ENCODE peak calls at places on chromosomes 11 and 22, in five cellular contexts. X is mesendoderm, T is body of pancreas, P is iPS DF 6.9, W is fibroblast of lung. Q is an unnamed sample. For H3K36me3, the result is how much of the 10 kb centered on the place peaks cover.

GRCh38 chr11:109789911-109790310 is 303.3 kb upstream of the ZC3H12C start:
- DNase-seq in T (no peak), X (peak), W (peak), P (no peak), Q (no peak)

GRCh38 chr11:111429066-111429506 is 50.0 kb upstream of the POU2AF1 start:
- DNase-seq in W (no peak), X (peak), T (peak), P (no peak), Q (peak)

GRCh38 chr11:16049611-16050010 is 306.7 kb downstream of the SOX6 start:
- DNase-seq in X (peak), W (no peak), P (no peak), T (no peak), Q (no peak)

GRCh38 chr11:43879789-43880639 is 617 bp upstream of the ALKBH3 start:
- DNase-seq in X (no peak), T (no peak), W (no peak), P (no peak), Q (no peak)

GRCh38 chr11:126406368-126406767 is 50.9 kb downstream of the ST3GAL4 start:
- DNase-seq in W (no peak), T (no peak), P (no peak), X (no peak), Q (no peak)

GRCh38 chr22:39478461-39478860 is 21.6 kb downstream of the MGAT3 start:
- DNase-seq in W (no peak), P (no peak), X (no peak), T (peak), Q (no peak)

GRCh38 chr11:102832612-102833011 is 10.8 kb downstream of the MMP3 start:
- DNase-seq in W (no peak), X (no peak), T (no peak), P (no peak), Q (no peak)

GRCh38 chr11:26510756-26511155 is 61.3 kb downstream of the MUC15 start:
- DNase-seq in T (no peak), X (no peak), W (no peak), P (no peak), Q (no peak)

GRCh38 chr11:73326929-73327811 is 19.1 kb downstream of the ARHGEF17 start:
- DNase-seq in T (peak), P (no peak), X (no peak), W (peak), Q (peak)

GRCh38 chr11:86535773-86536172 is 136.6 kb downstream of the ME3 start:
- DNase-seq in P (no peak), W (no peak), X (no peak), T (no peak), Q (no peak)

GRCh38 chr11:44034639-44035038 is 13.1 kb upstream of the ACCSL start:
- DNase-seq in W (no peak), X (no peak), T (no peak), P (no peak), Q (no peak)

GRCh38 chr11:114154271-114155047 is 94.9 kb downstream of the ZBTB16 start:
- DNase-seq in X (no peak), P (no peak), T (peak), W (no peak), Q (peak)

GRCh38 chr11:74647831-74648230 is 55.4 kb downstream of the POLD3 start:
- DNase-seq in T (no peak), P (no peak), W (no peak), X (no peak), Q (no peak)

GRCh38 chr22:17140022-17140421 is 18.9 kb upstream of the TMEM121B start:
- DNase-seq in W (no peak), X (no peak), T (no peak), P (no peak), Q (no peak)

GRCh38 chr11:63814383-63814736 is 1.1 kb downstream of the SPINDOC start:
- DNase-seq in W (no peak), T (no peak), P (no peak), X (no peak), Q (no peak)

GRCh38 chr22:29306175-29306829 is at the start of gene GAS2L1:
- DNase-seq in X (peak), T (peak), W (peak), P (no peak), Q (peak)

GRCh38 chr11:113579292-113579940 is 104.2 kb upstream of the DRD2 start:
- DNase-seq in P (no peak), W (no peak), X (peak), T (no peak), Q (no peak)

GRCh38 chr22:22474733-22475132 is 33.8 kb downstream of the ZNF280B start:
- DNase-seq in T (no peak), X (peak), P (no peak), W (no peak), Q (no peak)

DNA sequence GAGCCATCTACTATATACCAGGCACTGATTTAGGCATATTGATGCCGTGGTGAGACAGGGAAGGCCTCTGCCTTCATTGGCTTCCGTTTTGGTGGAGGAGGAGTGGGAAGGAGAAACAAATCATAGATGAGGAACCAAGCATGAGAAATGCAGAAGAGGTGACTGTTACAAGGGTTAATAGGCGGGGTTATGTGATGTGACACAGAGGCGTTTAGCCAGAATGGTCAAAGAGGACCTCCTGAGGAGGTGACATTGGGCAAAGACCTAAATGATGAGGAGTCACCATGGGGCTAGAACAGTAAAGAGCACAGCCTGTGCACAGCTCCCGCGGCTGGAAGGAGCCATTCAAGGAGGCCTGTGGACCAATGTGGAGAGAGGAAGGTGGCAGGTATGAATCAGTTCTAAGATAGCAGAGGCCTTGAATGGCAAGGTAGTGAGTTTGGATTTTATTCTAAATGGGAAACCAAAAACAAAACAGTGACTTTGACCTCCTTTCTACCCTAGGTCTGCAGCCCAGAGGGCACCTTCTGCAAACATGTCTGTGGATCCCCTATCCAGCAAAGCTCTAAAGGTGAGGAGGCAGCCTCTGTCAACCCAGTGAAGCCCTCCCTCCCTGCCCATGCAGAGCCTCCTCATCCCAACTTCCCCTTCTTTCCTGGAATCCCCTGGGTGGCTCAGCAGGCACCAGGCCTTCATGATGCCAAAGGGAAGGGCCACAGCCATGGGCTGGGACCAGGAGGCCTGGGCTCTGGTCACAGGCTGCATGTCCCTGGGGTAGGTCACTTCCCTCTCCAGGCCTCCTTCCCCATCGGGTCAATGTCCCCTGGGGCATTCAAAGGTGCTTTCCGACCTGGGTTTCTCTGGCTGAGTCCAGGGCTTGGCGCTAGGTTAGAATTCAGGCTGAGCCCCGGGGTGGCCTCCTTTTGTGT is 11.8 kb downstream of the MAFF start:
- DNase-seq in P (no peak), T (no peak), X (no peak), W (no peak), Q (no peak)
- H3K4me3 ChIP-seq in P (no peak), T (no peak), X (no peak), W (no peak), Q (no peak)

GRCh38 chr11:117221775-117222517 is 9.9 kb downstream of the PCSK7 start:
- DNase-seq in W (no peak), P (no peak), X (no peak), T (peak), Q (peak)
- H3K36me3 ChIP-seq in W (under half), P (under half), X (under half), T (under half), Q (under half)

GRCh38 chr22:49999063-49999900 is 13.3 kb downstream of the IL17REL start:
- DNase-seq in W (no peak), T (peak), X (peak), P (no peak), Q (no peak)
- H3K4me3 ChIP-seq in W (no peak), T (no peak), X (no peak), P (peak), Q (peak)

DNA sequence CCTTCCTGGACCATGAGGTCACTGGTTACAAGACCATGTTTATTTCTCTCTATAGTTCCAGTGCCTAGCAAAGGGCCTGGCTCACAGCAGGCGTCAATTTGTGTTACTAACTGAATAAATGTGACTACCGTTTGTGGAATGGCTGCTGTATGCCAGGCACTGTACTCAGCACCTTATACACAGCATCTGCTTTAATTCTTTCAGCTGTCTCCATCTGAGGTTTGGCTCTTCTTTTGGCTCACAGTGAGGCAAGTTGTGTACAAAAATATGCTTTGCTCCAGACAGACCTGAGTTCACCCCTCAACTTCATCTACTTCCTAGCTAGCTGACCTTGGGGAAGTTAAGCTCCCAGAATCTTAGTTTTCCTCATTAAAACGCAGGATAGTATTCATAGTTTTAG is 75.3 kb upstream of the PHOX2A start:
- DNase-seq in P (no peak), W (no peak), X (no peak), T (no peak), Q (no peak)
- H3K36me3 ChIP-seq in P (under half), W (under half), X (under half), T (under half), Q (under half)

DNA sequence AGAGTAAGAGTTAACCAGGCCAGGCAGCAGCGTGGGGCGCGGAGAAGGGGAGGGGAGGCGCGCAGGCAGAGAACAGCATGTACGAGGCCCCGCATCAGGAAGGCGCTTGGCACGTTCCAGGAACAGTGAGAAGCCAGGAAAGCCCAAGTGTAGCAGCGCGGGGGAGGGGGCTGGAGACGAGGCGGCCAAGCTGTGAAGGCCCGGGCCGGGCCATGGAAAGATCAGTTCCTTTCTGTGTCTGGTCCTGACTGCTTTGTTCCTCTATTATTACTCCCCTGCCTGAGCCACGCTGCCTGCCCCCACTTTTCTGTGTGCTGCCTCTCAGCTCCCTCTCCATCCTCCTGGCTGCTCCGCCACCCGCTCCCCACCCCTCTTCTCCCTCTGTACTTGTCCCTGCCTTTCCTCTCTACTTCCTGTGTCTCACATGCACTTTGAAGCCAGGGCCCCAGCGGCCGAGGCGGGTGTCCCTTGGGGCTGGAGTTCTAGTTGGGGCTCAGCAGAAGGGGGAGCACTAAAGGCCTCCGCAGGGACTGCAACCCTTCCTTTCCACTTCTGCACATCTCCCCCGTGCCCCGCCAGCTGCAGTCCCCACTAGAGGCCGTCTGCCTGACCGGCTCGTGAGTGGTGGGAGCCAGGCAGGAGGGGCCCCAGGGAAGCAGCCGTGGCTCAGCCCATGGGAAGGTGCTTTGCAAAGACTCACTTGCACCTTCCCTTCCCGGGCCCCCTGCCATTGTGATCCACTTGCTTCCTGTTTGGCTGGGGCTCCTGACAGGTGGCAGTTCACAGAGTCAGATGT is 63.7 kb downstream of the PRDM11 start:
- DNase-seq in X (peak), T (peak), W (peak), P (no peak), Q (no peak)
- H3K4me3 ChIP-seq in X (no peak), T (no peak), W (no peak), P (no peak), Q (no peak)